ENCODE peak calls at places on chromosomes 2 and 18, in five cellular contexts. U, E, S, G and J are unnamed samples. For H3K4me1, the result is how much of the 10 kb centered on the place peaks cover.

GRCh38 chr2:45852450-45853150 is 201.1 kb downstream of the PRKCE start:
- DNase-seq in U (no peak), E (no peak), S (no peak), G (no peak), J (no peak)

GRCh38 chr2:40455661-40456060 is 3.8 kb upstream of the SLC8A1 start:
- DNase-seq in U (no peak), E (no peak), S (no peak), G (no peak), J (no peak)

GRCh38 chr2:110903548-110903947 is 171.2 kb downstream of the ACOXL start:
- DNase-seq in U (no peak), E (no peak), S (peak), G (no peak), J (no peak)

GRCh38 chr18:78199002-78199401 is 780.6 kb upstream of the SALL3 start:
- DNase-seq in U (no peak), E (no peak), S (no peak), G (no peak), J (no peak)

GRCh38 chr2:9333591-9334171 is 89.6 kb downstream of the ITGB1BP1 start:
- DNase-seq in U (peak), E (no peak), S (peak), G (peak), J (no peak)

GRCh38 chr2:26691881-26692813 is at the start of gene KCNK3:
- DNase-seq in U (peak), E (no peak), S (peak), G (no peak), J (no peak)

GRCh38 chr18:24868760-24869237 is 408.4 kb downstream of the HRH4 start:
- DNase-seq in U (no peak), E (no peak), S (no peak), G (no peak), J (no peak)

GRCh38 chr2:64522843-64523428 is 1.2 kb upstream of the AFTPH start:
- DNase-seq in U (peak), E (no peak), S (no peak), G (peak), J (no peak)

GRCh38 chr2:101038455-101039255 is 36.6 kb downstream of the RPL31 start:
- DNase-seq in U (peak), E (no peak), S (no peak), G (peak), J (no peak)

GRCh38 chr2:152084076-152084475 is 14.8 kb downstream of the CACNB4 start:
- DNase-seq in U (no peak), E (no peak), S (no peak), G (no peak), J (no peak)

GRCh38 chr2:96146151-96146880 is 1.1 kb upstream of the DUSP2 start:
- DNase-seq in U (no peak), E (peak), S (peak), G (no peak), J (no peak)

GRCh38 chr18:56873441-56874140 is 222.4 kb downstream of the WDR7 start:
- DNase-seq in U (peak), E (no peak), S (no peak), G (peak), J (no peak)

GRCh38 chr18:26868968-26869586 is 3.6 kb upstream of the AQP4 start:
- DNase-seq in U (no peak), E (no peak), S (no peak), G (no peak), J (no peak)

GRCh38 chr2:96868555-96869280 is 1.2 kb downstream of the SEMA4C start:
- DNase-seq in U (peak), E (peak), S (peak), G (peak), J (no peak)

GRCh38 chr2:667332-668000 is 9.7 kb downstream of the TMEM18 start:
- DNase-seq in U (peak), E (no peak), S (no peak), G (peak), J (no peak)

GRCh38 chr2:74364533-74365505 is 15.3 kb downstream of the DCTN1 start:
- DNase-seq in U (no peak), E (no peak), S (peak), G (no peak), J (no peak)

GRCh38 chr2:226078656-226079055 is 679.1 kb downstream of the NYAP2 start:
- DNase-seq in U (no peak), E (no peak), S (no peak), G (no peak), J (no peak)

GRCh38 chr2:172991036-172991435 is 84.6 kb upstream of the MAP3K20 start:
- DNase-seq in U (no peak), E (no peak), S (no peak), G (no peak), J (no peak)

GRCh38 chr18:30544141-30544540 is 498.4 kb downstream of the DSC3 start:
- DNase-seq in U (no peak), E (no peak), S (no peak), G (no peak), J (no peak)

GRCh38 chr18:7117390-7118355 is at the start of gene LAMA1:
- DNase-seq in U (peak), E (no peak), S (no peak), G (no peak), J (peak)

GRCh38 chr2:133603109-133603508 is 34.8 kb upstream of the NCKAP5 start:
- DNase-seq in U (no peak), E (peak), S (no peak), G (no peak), J (no peak)

GRCh38 chr2:222938327-222938726 is 77.5 kb downstream of the ACSL3 start:
- DNase-seq in U (no peak), E (no peak), S (no peak), G (no peak), J (no peak)

GRCh38 chr2:217653240-217653639 is 349.6 kb downstream of the TNS1 start:
- DNase-seq in U (no peak), E (no peak), S (peak), G (no peak), J (no peak)

GRCh38 chr2:8315766-8316165 is 366.1 kb upstream of the ID2 start:
- DNase-seq in U (peak), E (peak), S (peak), G (no peak), J (no peak)

GRCh38 chr2:167581961-167582574 is 665.3 kb downstream of the STK39 start:
- DNase-seq in U (no peak), E (no peak), S (no peak), G (no peak), J (no peak)

GRCh38 chr2:217076651-217077232 is 216.9 kb upstream of the TNP1 start:
- DNase-seq in U (no peak), E (no peak), S (no peak), G (no peak), J (no peak)

GRCh38 chr2:201786471-201786870 is 5.7 kb upstream of the ALS2 start:
- DNase-seq in U (no peak), E (no peak), S (no peak), G (no peak), J (no peak)

GRCh38 chr2:217261452-217261851 is 401.6 kb upstream of the TNP1 start:
- DNase-seq in U (no peak), E (no peak), S (no peak), G (no peak), J (peak)

GRCh38 chr18:63818212-63818611 is 43.0 kb downstream of the SERPINB7 start:
- DNase-seq in U (no peak), E (no peak), S (no peak), G (no peak), J (peak)

GRCh38 chr18:50079571-50080295 is 115.2 kb downstream of the MYO5B start:
- DNase-seq in U (no peak), E (no peak), S (peak), G (no peak), J (no peak)

GRCh38 chr2:104938226-104938941 is 84.5 kb downstream of the POU3F3 start:
- DNase-seq in U (no peak), E (no peak), S (no peak), G (no peak), J (no peak)

GRCh38 chr2:106523980-106524665 is 37.0 kb downstream of the CD8B2 start:
- DNase-seq in U (no peak), E (no peak), S (no peak), G (no peak), J (no peak)

GRCh38 chr2:11398710-11399109 is 54.3 kb upstream of the ROCK2 start:
- DNase-seq in U (no peak), E (no peak), S (no peak), G (no peak), J (no peak)

GRCh38 chr2:17863539-17863938 is 14.9 kb upstream of the KCNS3 start:
- DNase-seq in U (no peak), E (no peak), S (no peak), G (no peak), J (no peak)

GRCh38 chr2:127408004-127408806 is 10.0 kb upstream of the PROC start:
- DNase-seq in U (peak), E (peak), S (peak), G (peak), J (no peak)
- H3K4me1 ChIP-seq in U (under half), E (under half), S (under half), G (half or more), J (under half)

GRCh38 chr2:85579266-85579935 is 2.0 kb downstream of the VAMP8 start:
- DNase-seq in U (no peak), E (no peak), S (no peak), G (no peak), J (no peak)
- H3K4me3 ChIP-seq in U (no peak), E (peak), S (no peak), G (no peak), J (peak)

DNA sequence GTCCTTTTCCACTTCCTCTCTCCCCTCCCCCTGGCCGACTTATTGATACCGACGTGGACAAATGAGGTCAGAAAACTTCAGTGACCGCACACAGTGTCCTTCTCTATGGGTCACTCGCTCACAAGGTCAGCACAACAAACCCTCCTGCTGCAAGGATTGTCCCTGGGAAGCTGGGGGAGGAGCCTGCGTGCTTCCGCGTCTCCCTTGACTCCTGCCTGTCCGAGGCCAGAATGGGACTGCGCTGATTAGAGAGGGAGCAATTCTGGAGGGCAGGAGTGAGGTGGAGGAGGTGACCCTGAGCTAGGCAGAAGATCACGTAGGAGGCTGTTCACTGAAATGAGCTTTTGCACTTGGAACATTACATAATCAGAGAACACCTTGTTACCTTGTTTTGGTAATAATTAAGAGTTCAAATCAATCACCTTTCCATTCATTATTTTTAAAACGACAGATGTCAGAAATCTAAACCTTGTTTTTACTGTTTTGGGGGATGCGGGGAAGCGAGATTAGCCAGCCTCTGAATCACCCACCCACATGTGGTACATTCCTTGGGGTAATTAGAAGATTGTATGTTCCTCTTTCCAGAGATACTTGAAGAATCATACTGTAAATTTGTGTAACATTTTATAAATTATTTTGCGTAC is 70.6 kb downstream of the CTAGE1 start:
- DNase-seq in U (peak), E (peak), S (peak), G (peak), J (peak)
- TF ChIP-seq POLR2AphosphoS5 in U (no peak), E (peak), S (no peak), G (no peak), J (peak)

GRCh38 chr2:241094172-241094571 is 7.9 kb downstream of the MTERF4 start:
- DNase-seq in U (peak), E (no peak), S (no peak), G (no peak), J (no peak)

GRCh38 chr2:241099246-241099645 is 2.8 kb downstream of the MTERF4 start:
- DNase-seq in U (no peak), E (no peak), S (no peak), G (no peak), J (no peak)

GRCh38 chr2:241095594-241096290 is 6.3 kb downstream of the MTERF4 start:
- DNase-seq in U (no peak), E (no peak), S (no peak), G (no peak), J (no peak)

GRCh38 chr2:241094924-241095420 is 7.1 kb downstream of the MTERF4 start:
- DNase-seq in U (no peak), E (no peak), S (no peak), G (no peak), J (no peak)

DNA sequence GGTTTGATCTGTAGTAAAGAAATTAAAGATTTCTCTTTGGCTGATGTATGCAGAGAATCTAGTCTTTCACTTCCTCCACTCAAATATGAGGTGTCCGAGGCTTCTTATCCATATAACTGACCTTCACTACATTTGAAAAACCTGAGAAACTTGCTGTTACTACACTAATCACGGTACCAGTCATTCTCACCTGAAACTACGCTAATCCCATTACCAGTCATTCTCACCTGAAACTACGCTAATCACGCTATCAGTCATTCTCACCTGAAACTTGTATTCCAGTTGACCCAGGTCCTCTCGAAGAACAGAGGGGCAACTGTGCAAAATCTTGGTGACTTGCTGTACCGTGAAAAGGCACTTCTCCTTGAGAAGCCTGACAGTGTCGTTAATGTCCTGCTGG is 5.1 kb downstream of the MTERF4 start:
- DNase-seq in U (no peak), E (no peak), S (no peak), G (no peak), J (no peak)
- H3K4me1 ChIP-seq in U (under half), E (half or more), S (under half), G (half or more), J (under half)

GRCh38 chr2:238320648-238321281 is 447 bp downstream of the TRAF3IP1 start:
- DNase-seq in U (peak), E (no peak), S (peak), G (no peak), J (no peak)
- H3K4me3 ChIP-seq in U (peak), E (peak), S (peak), G (peak), J (peak)

DNA sequence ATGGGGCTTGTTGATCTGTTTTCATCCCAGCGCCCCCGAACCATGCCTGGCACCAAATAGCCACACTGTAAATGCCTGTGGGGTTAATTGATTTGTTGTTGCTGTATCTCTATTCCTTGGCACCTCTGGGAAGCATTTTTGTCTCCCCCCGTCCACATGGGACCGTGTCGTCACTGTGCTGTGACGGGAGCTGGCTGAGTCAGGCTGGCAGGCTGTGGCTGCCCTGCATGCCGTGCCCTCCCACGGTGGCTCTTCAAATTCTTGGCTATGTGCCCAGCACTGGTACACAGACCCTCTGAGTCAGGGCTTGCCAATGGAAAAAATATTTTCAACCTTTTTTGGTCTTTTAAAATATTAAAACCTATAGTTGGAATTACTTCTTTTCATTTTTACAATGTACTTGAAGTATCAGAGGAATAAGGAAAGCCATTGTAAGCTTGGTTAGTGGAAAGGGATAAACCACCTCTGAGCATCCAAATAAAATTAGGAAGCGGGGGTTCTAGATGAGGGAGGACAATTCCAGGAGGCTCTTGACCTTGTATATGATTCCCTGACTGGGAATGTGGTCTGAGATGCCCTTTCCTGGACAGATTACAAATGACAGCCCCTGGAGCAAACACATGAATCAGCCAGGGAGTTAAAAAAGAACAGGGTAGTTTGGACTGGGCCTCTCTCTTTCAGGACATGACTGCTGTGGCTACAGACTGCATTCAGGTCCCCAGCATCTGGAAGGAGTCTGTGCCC is 59.4 kb downstream of the DGKD start:
- DNase-seq in U (no peak), E (no peak), S (no peak), G (peak), J (no peak)
- TF ChIP-seq POLR2AphosphoS5 in U (no peak), E (peak), S (no peak), G (no peak), J (peak)

GRCh38 chr2:58908501-58909154 is 667.5 kb upstream of the FANCL start:
- DNase-seq in U (no peak), E (no peak), S (no peak), G (no peak), J (no peak)
- H3K4me1 ChIP-seq in U (under half), E (under half), S (under half), G (under half), J (under half)

DNA sequence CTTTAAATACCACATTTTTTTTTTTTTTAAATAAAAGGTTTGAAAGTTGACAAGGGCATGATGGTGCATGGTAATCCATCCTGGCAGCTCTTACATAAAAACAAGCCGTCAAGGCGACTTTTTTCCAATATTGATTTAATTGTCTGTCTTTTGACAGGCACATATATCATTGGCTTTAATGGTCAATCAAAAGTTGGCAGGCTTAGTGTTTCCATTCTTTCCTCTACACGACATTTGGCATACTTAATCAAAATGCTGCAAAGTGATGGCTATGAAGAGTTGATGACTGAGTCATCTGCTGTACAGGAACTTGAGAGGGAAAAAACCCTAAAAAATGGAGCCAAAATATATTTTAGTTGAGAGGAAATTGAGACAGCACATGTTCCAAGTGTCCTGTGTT is 3.0 kb downstream of the TSHZ1 start:
- DNase-seq in U (no peak), E (no peak), S (no peak), G (no peak), J (no peak)
- H3K4me3 ChIP-seq in U (no peak), E (no peak), S (no peak), G (no peak), J (peak)

GRCh38 chr2:128362889-128363228 is 44.2 kb upstream of the HS6ST1 start:
- DNase-seq in U (peak), E (no peak), S (peak), G (no peak), J (no peak)
- TF ChIP-seq POLR2AphosphoS5 in U (no peak), E (no peak), S (no peak), G (no peak), J (no peak)

GRCh38 chr2:85326406-85326945 is 1.3 kb downstream of the TGOLN2 start:
- DNase-seq in U (no peak), E (peak), S (no peak), G (peak), J (no peak)
- H3K4me1 ChIP-seq in U (under half), E (half or more), S (under half), G (under half), J (under half)